ENCODE peak calls at places on chromosomes 6 and 20, in eight cellular contexts. V is H9, H is AML-193, W is pons, T is H54, D is HuH-7.5, F is AG04450, X is progenitor cell of endocrine pancreas. Q is an unnamed sample.

GRCh38 chr20:9711872-9712271 is 127.0 kb downstream of the PAK5 start:
- DNase-seq in V (no peak), H (no peak), W (no peak), T (no peak), D (no peak), F (no peak), X (no peak), Q (no peak)

GRCh38 chr6:108002365-108003221 is 44.6 kb upstream of the SEC63 start:
- DNase-seq in V (peak; percentile 74), H (no peak), W (peak; percentile 93), T (no peak), D (peak; percentile 25), F (no peak), X (no peak), Q (no peak)

GRCh38 chr20:21498646-21499045 is 15.2 kb downstream of the NKX2-2 start:
- DNase-seq in V (no peak), H (no peak), W (no peak), T (no peak), D (no peak), F (no peak), X (no peak), Q (no peak)

GRCh38 chr6:142013286-142013685 is 119.4 kb upstream of the GJE1 start:
- DNase-seq in V (no peak), H (no peak), W (no peak), T (no peak), D (no peak), F (peak; percentile 37), X (no peak), Q (peak; percentile 73)

GRCh38 chr6:137452331-137452894 is 41.8 kb downstream of the OLIG3 start:
- DNase-seq in V (no peak), H (no peak), W (no peak), T (no peak), D (no peak), F (peak; percentile 4), X (no peak), Q (no peak)

GRCh38 chr20:52448513-52448912 is 256.9 kb upstream of the ZFP64 start:
- DNase-seq in V (no peak), H (no peak), W (no peak), T (no peak), D (peak; percentile 15), F (no peak), X (no peak), Q (no peak)

GRCh38 chr6:154154389-154154967 is 115.4 kb downstream of the OPRM1 start:
- DNase-seq in V (no peak), H (peak; percentile 84), W (peak; percentile 85), T (no peak), D (no peak), F (peak; percentile 65), X (no peak), Q (peak; percentile 69)

GRCh38 chr6:32947552-32948465 is 5.1 kb downstream of the HLA-DMA start:
- DNase-seq in V (peak; percentile 69), H (no peak), W (no peak), T (no peak), D (no peak), F (no peak), X (no peak), Q (peak; percentile 31)

GRCh38 chr20:13581451-13581850 is 57.3 kb downstream of the TASP1 start:
- DNase-seq in V (no peak), H (no peak), W (no peak), T (no peak), D (no peak), F (no peak), X (no peak), Q (no peak)

GRCh38 chr6:142302427-142303190 is 802 bp downstream of the ADGRG6 start:
- DNase-seq in V (peak; percentile 33), H (no peak), W (no peak), T (no peak), D (no peak), F (no peak), X (peak; percentile 16), Q (peak; percentile 6)

GRCh38 chr6:34317882-34318491 is 69.2 kb upstream of the SMIM29 start:
- DNase-seq in V (no peak), H (no peak), W (no peak), T (no peak), D (no peak), F (no peak), X (no peak), Q (no peak)

GRCh38 chr20:40189621-40190020 is 499.4 kb downstream of the MAFB start:
- DNase-seq in V (no peak), H (no peak), W (no peak), T (no peak), D (no peak), F (no peak), X (no peak), Q (no peak)

GRCh38 chr20:7015257-7015656 is 247.8 kb downstream of the BMP2 start:
- DNase-seq in V (no peak), H (no peak), W (no peak), T (no peak), D (no peak), F (no peak), X (no peak), Q (no peak)

GRCh38 chr6:29723666-29724588 is 693 bp downstream of the HLA-F start:
- DNase-seq in V (peak; percentile 80), H (no peak), W (no peak), T (no peak), D (no peak), F (no peak), X (no peak), Q (no peak)

GRCh38 chr6:12753034-12753433 is 36.5 kb downstream of the PHACTR1 start:
- DNase-seq in V (no peak), H (no peak), W (no peak), T (no peak), D (no peak), F (no peak), X (no peak), Q (no peak)